ENCODE peak calls at places on chromosomes 6 and 20, in five cellular contexts. R is PC-9, L is AG09309, B is foreskin melanocyte, W is NCI-H1436 treated with DMSO at 0.1 percent for 48 hours. K is an unnamed sample.

GRCh38 chr6:34970962-34971361 is 81.9 kb downstream of the ANKS1A start:
- DNase-seq in R (no peak), L (peak), B (no peak), W (no peak), K (no peak)

GRCh38 chr6:52724406-52725121 is 38.7 kb downstream of the GSTA2 start:
- DNase-seq in R (peak), L (no peak), B (peak), W (no peak), K (peak)

GRCh38 chr20:1861347-1861987 is 33.7 kb upstream of the SIRPA start:
- DNase-seq in R (no peak), L (no peak), B (no peak), W (no peak), K (no peak)

GRCh38 chr6:49550413-49551125 is at the start of gene C6orf141:
- DNase-seq in R (peak), L (no peak), B (no peak), W (peak), K (no peak)

GRCh38 chr6:120804612-120805011 is 529.7 kb downstream of the TBC1D32 start:
- DNase-seq in R (no peak), L (no peak), B (no peak), W (no peak), K (no peak)

GRCh38 chr6:137094411-137095008 is 49.7 kb upstream of the IL20RA start:
- DNase-seq in R (peak), L (peak), B (peak), W (no peak), K (peak)

GRCh38 chr6:138162104-138162946 is 586 bp downstream of the ARFGEF3 start:
- DNase-seq in R (peak), L (no peak), B (no peak), W (no peak), K (no peak)

GRCh38 chr6:69305456-69305855 is 491.4 kb downstream of the LMBRD1 start:
- DNase-seq in R (no peak), L (no peak), B (no peak), W (no peak), K (no peak)

GRCh38 chr6:111057074-111057752 is 30.1 kb upstream of the SLC16A10 start:
- DNase-seq in R (no peak), L (peak), B (peak), W (no peak), K (peak)

GRCh38 chr20:34537651-34538050 is 20.9 kb upstream of the MAP1LC3A start:
- DNase-seq in R (no peak), L (no peak), B (no peak), W (no peak), K (no peak)

GRCh38 chr6:54291738-54292137 is 16.5 kb upstream of the TINAG start:
- DNase-seq in R (no peak), L (no peak), B (no peak), W (no peak), K (no peak)

GRCh38 chr20:63364801-63365585 is 3.8 kb upstream of the CHRNA4 start:
- DNase-seq in R (no peak), L (no peak), B (no peak), W (no peak), K (no peak)

GRCh38 chr6:5379647-5380242 is 118.4 kb downstream of the FARS2 start:
- DNase-seq in R (no peak), L (no peak), B (peak), W (no peak), K (peak)

GRCh38 chr20:57999465-58000111 is 228.9 kb downstream of the ANKRD60 start:
- DNase-seq in R (no peak), L (no peak), B (peak), W (no peak), K (peak)

GRCh38 chr20:53494753-53495152 is 98.9 kb downstream of the ZNF217 start:
- DNase-seq in R (no peak), L (no peak), B (no peak), W (no peak), K (no peak)

GRCh38 chr6:127812985-127813681 is 87.7 kb downstream of the THEMIS start:
- DNase-seq in R (no peak), L (no peak), B (no peak), W (no peak), K (no peak)

GRCh38 chr6:52416629-52417151 is 3.5 kb upstream of the EFHC1 start:
- DNase-seq in R (peak), L (peak), B (peak), W (no peak), K (peak)

GRCh38 chr6:140812636-140813035 is 1320.1 kb upstream of the GJE1 start:
- DNase-seq in R (no peak), L (no peak), B (no peak), W (no peak), K (no peak)

GRCh38 chr6:14922306-14922705 is 323.6 kb upstream of the JARID2 start:
- DNase-seq in R (no peak), L (no peak), B (no peak), W (no peak), K (no peak)

GRCh38 chr20:48933017-48933766 is 11.7 kb downstream of the ARFGEF2 start:
- DNase-seq in R (no peak), L (no peak), B (no peak), W (no peak), K (no peak)

K was measured in SK-MEL-5.